ENCODE peak calls at places on chromosomes 7 and 10, in four cellular contexts. M is A549, B is WTC11, Y is K562. X is an unnamed sample.

GRCh38 chr10:60236869-60237524 is 152.7 kb downstream of the ANK3 start:
- DNase-seq in Y (no peak), B (no peak), M (no peak), X (no peak)

GRCh38 chr10:6601224-6601805 is 21.2 kb upstream of the PRKCQ start:
- DNase-seq in B (no peak), Y (no peak), M (no peak), X (no peak)

GRCh38 chr10:103499881-103500280 is 6.4 kb downstream of the NEURL1 start:
- DNase-seq in B (no peak), Y (no peak), M (no peak), X (no peak)

GRCh38 chr10:124436191-124436638 is 13.6 kb downstream of the NKX1-2 start:
- DNase-seq in Y (no peak), B (no peak), M (no peak), X (peak; percentile 42)

GRCh38 chr10:122703483-122704448 is 4.1 kb upstream of the C10orf120 start:
- DNase-seq in Y (peak; percentile 68), M (peak; percentile 84), B (peak; percentile 87), X (peak; percentile 41)

GRCh38 chr10:79239930-79240713 is 107.1 kb upstream of the PPIF start:
- DNase-seq in M (no peak), B (peak; percentile 70), Y (peak; percentile 53), X (no peak)

GRCh38 chr7:90474284-90475210 is 5.1 kb downstream of the PTTG1IP2 start:
- DNase-seq in Y (no peak), M (no peak), B (no peak), X (no peak)

GRCh38 chr10:47183726-47184084 is 116.3 kb upstream of the GDF10 start:
- DNase-seq in M (no peak), Y (no peak), B (no peak), X (no peak)

GRCh38 chr7:4129481-4130122 is 552.5 kb upstream of the FOXK1 start:
- DNase-seq in M (no peak), B (no peak), Y (no peak), X (no peak)
- TF ChIP-seq NR3C1 in M (no peak), B (no peak), Y (no peak), X (no peak)

GRCh38 chr10:81367132-81367531 is 507.9 kb upstream of the NRG3 start:
- DNase-seq in Y (no peak), M (no peak), B (no peak), X (no peak)
- TF ChIP-seq NR3C1 in Y (no peak), M (no peak), B (no peak), X (no peak)

GRCh38 chr7:143396182-143396581 is 12.5 kb downstream of the EPHA1 start:
- DNase-seq in B (no peak), Y (no peak), M (no peak), X (no peak)

GRCh38 chr7:143395187-143396149 is 13.2 kb downstream of the EPHA1 start:
- DNase-seq in Y (peak; percentile 58), M (no peak), B (no peak), X (peak; percentile 85)

GRCh38 chr7:143394068-143394467 is 12.9 kb downstream of the ZYX start:
- DNase-seq in M (no peak), B (no peak), Y (no peak), X (no peak)

GRCh38 chr7:143393267-143394041 is 12.3 kb downstream of the ZYX start:
- DNase-seq in M (no peak), Y (peak; percentile 31), B (no peak), X (peak; percentile 87)

DNA sequence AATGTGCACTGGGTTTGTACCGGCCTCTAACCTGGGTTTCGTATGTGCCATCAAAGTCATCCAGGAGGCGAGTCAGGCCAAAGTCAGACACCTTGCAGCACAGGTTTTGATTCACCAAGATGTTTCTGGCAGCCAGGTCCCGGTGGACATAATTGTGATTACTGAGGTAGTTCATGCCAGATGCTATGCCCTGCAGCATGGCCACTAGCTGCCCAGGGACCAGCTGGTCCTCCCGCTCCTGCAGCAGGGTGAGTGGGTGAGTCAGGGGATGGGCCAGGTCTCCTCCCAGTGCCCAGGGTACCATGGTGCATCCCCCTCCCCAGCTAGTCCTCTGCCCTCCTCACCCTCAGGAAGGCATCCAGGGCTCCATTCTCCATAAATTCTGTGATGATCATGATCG is 13.6 kb downstream of the ZYX start:
- DNase-seq in M (no peak), B (no peak), Y (no peak), X (no peak)
- TF ChIP-seq NR3C1 in M (no peak), B (no peak), Y (no peak), X (no peak)

GRCh38 chr7:24865994-24866615 is 108.8 kb upstream of the GSDME start:
- DNase-seq in Y (no peak), B (no peak), M (no peak), X (no peak)
- TF ChIP-seq NR3C1 in Y (no peak), B (no peak), M (no peak), X (no peak)

DNA sequence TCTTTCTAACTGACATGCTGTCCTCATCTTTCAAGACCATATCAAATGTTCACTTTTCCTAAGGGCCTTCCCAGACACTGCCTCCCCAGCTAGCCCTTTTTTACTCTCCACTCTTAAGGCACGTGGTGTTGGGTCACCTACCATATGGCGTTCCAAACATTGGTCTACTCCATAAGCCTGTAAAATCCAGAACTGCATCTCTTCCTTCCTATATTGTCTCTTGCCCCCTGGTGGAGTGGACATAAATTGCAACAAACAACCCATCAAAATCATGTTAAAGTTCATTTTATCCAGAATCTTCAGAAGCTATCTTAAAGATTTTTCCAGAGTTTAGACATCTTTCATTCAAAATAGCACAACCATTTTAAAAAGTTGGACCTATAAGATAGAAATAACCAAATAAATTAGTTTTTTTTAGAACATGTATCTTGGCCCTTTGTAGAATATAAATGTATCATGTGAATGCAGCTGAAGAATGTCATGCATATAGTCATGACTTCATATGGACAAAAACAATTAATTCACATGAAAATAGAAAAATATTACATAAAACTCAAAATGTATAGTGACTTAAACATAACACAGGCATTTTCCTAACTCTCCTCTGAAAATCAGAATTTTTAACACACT is 180.6 kb upstream of the CHRM2 start:
- DNase-seq in B (no peak), M (peak; percentile 3), Y (peak; percentile 24), X (peak; percentile 7)
- TF ChIP-seq NR3C1 in B (no peak), M (no peak), Y (no peak), X (no peak)

GRCh38 chr7:133050200-133050995 is 31.5 kb downstream of the CHCHD3 start:
- DNase-seq in B (no peak), M (no peak), Y (no peak), X (no peak)

GRCh38 chr7:133052826-133053225 is 29.1 kb downstream of the CHCHD3 start:
- DNase-seq in Y (no peak), M (no peak), B (no peak), X (no peak)

GRCh38 chr7:133051719-133052118 is 30.2 kb downstream of the CHCHD3 start:
- DNase-seq in M (no peak), Y (no peak), B (no peak), X (no peak)

GRCh38 chr7:133052357-133052756 is 29.5 kb downstream of the CHCHD3 start:
- DNase-seq in M (no peak), Y (no peak), B (no peak), X (no peak)

GRCh38 chr7:133051066-133051465 is 30.8 kb downstream of the CHCHD3 start:
- DNase-seq in M (no peak), Y (peak; percentile 70), B (no peak), X (no peak)
- TF ChIP-seq NR3C1 in M (no peak), Y (no peak), B (no peak), X (no peak)

GRCh38 chr7:156472267-156472666 is 168.3 kb upstream of the RNF32 start:
- DNase-seq in B (no peak), M (no peak), Y (no peak), X (no peak)

GRCh38 chr7:156474241-156474743 is 166.3 kb upstream of the RNF32 start:
- DNase-seq in M (peak; percentile 27), B (no peak), Y (no peak), X (peak; percentile 91)

GRCh38 chr7:156475179-156475578 is 165.4 kb upstream of the RNF32 start:
- DNase-seq in M (no peak), Y (no peak), B (no peak), X (no peak)

GRCh38 chr7:156475666-156476065 is 164.9 kb upstream of the RNF32 start:
- DNase-seq in M (peak; percentile 37), Y (peak; percentile 32), B (no peak), X (no peak)

GRCh38 chr7:156473476-156474240 is 166.9 kb upstream of the RNF32 start:
- DNase-seq in B (peak; percentile 53), M (peak; percentile 59), Y (peak; percentile 67), X (peak; percentile 25)
- TF ChIP-seq NR3C1 in B (no peak), M (no peak), Y (no peak), X (no peak)

GRCh38 chr7:33887576-33887975 is 17.8 kb upstream of the BMPER start:
- DNase-seq in B (no peak), Y (no peak), M (no peak), X (no peak)

GRCh38 chr7:33886100-33886623 is 19.2 kb upstream of the BMPER start:
- DNase-seq in Y (peak; percentile 21), M (peak; percentile 43), B (peak; percentile 78), X (peak; percentile 11)

GRCh38 chr7:33885290-33886005 is 19.9 kb upstream of the BMPER start:
- DNase-seq in M (no peak), B (no peak), Y (no peak), X (no peak)

GRCh38 chr7:33883566-33883965 is 21.8 kb upstream of the BMPER start:
- DNase-seq in Y (no peak), M (no peak), B (no peak), X (no peak)

GRCh38 chr7:33888206-33888605 is 17.1 kb upstream of the BMPER start:
- DNase-seq in B (peak; percentile 28), M (no peak), Y (no peak), X (no peak)
- TF ChIP-seq NR3C1 in B (no peak), M (no peak), Y (no peak), X (no peak)

GRCh38 chr10:98030991-98031431 is 590 bp upstream of the CRTAC1 start:
- DNase-seq in M (no peak), B (peak; percentile 53), Y (no peak), X (no peak)

GRCh38 chr10:98030093-98030821 is at the start of gene CRTAC1:
- DNase-seq in Y (no peak), B (peak; percentile 85), M (peak; percentile 32), X (no peak)

GRCh38 chr10:98031440-98031839 is 1.0 kb upstream of the CRTAC1 start:
- DNase-seq in M (no peak), B (no peak), Y (no peak), X (no peak)

GRCh38 chr10:98029149-98030092 is 1.0 kb downstream of the CRTAC1 start:
- DNase-seq in Y (no peak), B (peak; percentile 22), M (no peak), X (no peak)

GRCh38 chr10:98028168-98028770 is 2.2 kb downstream of the CRTAC1 start:
- DNase-seq in M (peak; percentile 73), B (peak; percentile 87), Y (peak; percentile 75), X (peak; percentile 33)
- TF ChIP-seq NR3C1 in M (no peak), B (no peak), Y (no peak), X (no peak)

X was measured in HepG2.